ENCODE peak calls at places on chromosomes 12 and 14, in eight cellular contexts. V is heart left ventricle, L is GM12892, T is uterus, C is A549, A is H54, P is IMR-90, K is body of pancreas. X is an unnamed sample.

GRCh38 chr12:121036810-121037326 is 2.2 kb downstream of the OASL start:
- DNase-seq in V (no peak), L (no peak), T (no peak), C (no peak), A (peak; percentile 68), P (peak; percentile 69), K (no peak), X (no peak)

GRCh38 chr14:68784995-68785816 is 7.7 kb downstream of the ZFP36L1 start:
- DNase-seq in V (no peak), L (no peak), T (peak; percentile 45), C (peak; percentile 87), A (no peak), P (peak; percentile 86), K (peak; percentile 37), X (peak; percentile 46)

GRCh38 chr14:99745307-99745951 is 47.8 kb upstream of the EML1 start:
- DNase-seq in V (no peak), L (no peak), T (no peak), C (no peak), A (no peak), P (peak; percentile 93), K (no peak), X (peak; percentile 38)

GRCh38 chr14:75794615-75795038 is 133.6 kb downstream of the TTLL5 start:
- DNase-seq in V (no peak), L (no peak), T (no peak), C (peak; percentile 9), A (no peak), P (peak; percentile 72), K (no peak), X (peak; percentile 49)

GRCh38 chr14:93924592-93925355 is 2.4 kb upstream of the FAM181A start:
- DNase-seq in V (no peak), L (no peak), T (no peak), C (no peak), A (no peak), P (no peak), K (no peak), X (no peak)

GRCh38 chr12:92719674-92720073 is 16.9 kb downstream of the PLEKHG7 start:
- DNase-seq in V (no peak), L (no peak), T (no peak), C (no peak), A (no peak), P (peak; percentile 22), K (no peak), X (no peak)

GRCh38 chr12:102567031-102567985 is 86.9 kb upstream of the IGF1 start:
- DNase-seq in V (no peak), L (no peak), T (no peak), C (peak; percentile 83), A (peak; percentile 30), P (peak; percentile 74), K (no peak), X (no peak)

GRCh38 chr12:47739959-47740358 is 14.7 kb upstream of the ENDOU start:
- DNase-seq in V (peak; percentile 62), L (peak; percentile 70), T (no peak), C (no peak), A (no peak), P (no peak), K (no peak), X (no peak)

GRCh38 chr12:45762185-45763110 is 32.9 kb downstream of the ARID2 start:
- DNase-seq in V (no peak), L (no peak), T (no peak), C (peak; percentile 62), A (no peak), P (peak; percentile 78), K (peak; percentile 11), X (peak; percentile 70)

GRCh38 chr14:53180272-53181221 is 27.4 kb upstream of the DDHD1 start:
- DNase-seq in V (no peak), L (no peak), T (no peak), C (peak; percentile 45), A (no peak), P (peak; percentile 32), K (no peak), X (no peak)

GRCh38 chr12:124921200-124922008 is 7.0 kb upstream of the UBC start:
- DNase-seq in V (peak; percentile 56), L (peak; percentile 46), T (no peak), C (peak; percentile 78), A (no peak), P (peak; percentile 66), K (peak; percentile 72), X (peak; percentile 72)

GRCh38 chr12:14416658-14417057 is 51.2 kb downstream of the ATF7IP start:
- DNase-seq in V (no peak), L (no peak), T (no peak), C (peak; percentile 22), A (no peak), P (peak; percentile 93), K (peak; percentile 53), X (peak; percentile 96)

GRCh38 chr12:68012712-68013111 is 23.5 kb downstream of the IFNG-AS1 start:
- DNase-seq in V (no peak), L (no peak), T (no peak), C (no peak), A (no peak), P (no peak), K (no peak), X (no peak)

GRCh38 chr14:75835156-75836141 is 146.3 kb downstream of the TGFB3 start:
- DNase-seq in V (no peak), L (no peak), T (no peak), C (no peak), A (no peak), P (no peak), K (no peak), X (no peak)

GRCh38 chr12:131011165-131012079 is 57.7 kb downstream of the ADGRD1 start:
- DNase-seq in V (no peak), L (no peak), T (peak; percentile 57), C (no peak), A (no peak), P (no peak), K (peak; percentile 33), X (no peak)

GRCh38 chr14:67411820-67412421 is at the start of gene PLEK2:
- DNase-seq in V (peak; percentile 24), L (no peak), T (no peak), C (peak; percentile 53), A (no peak), P (no peak), K (peak; percentile 82), X (no peak)

GRCh38 chr12:28996688-28997087 is 152.4 kb upstream of the FAR2 start:
- DNase-seq in V (no peak), L (no peak), T (no peak), C (no peak), A (no peak), P (no peak), K (no peak), X (no peak)

GRCh38 chr12:59321278-59321677 is 274.6 kb upstream of the SLC16A7 start:
- DNase-seq in V (no peak), L (no peak), T (no peak), C (no peak), A (no peak), P (no peak), K (no peak), X (no peak)

GRCh38 chr14:38171197-38171596 is 36.5 kb upstream of the SSTR1 start:
- DNase-seq in V (no peak), L (no peak), T (no peak), C (no peak), A (no peak), P (peak; percentile 33), K (no peak), X (no peak)

GRCh38 chr14:59657769-59658168 is 81.2 kb upstream of the CCDC175 start:
- DNase-seq in V (no peak), L (no peak), T (no peak), C (no peak), A (no peak), P (no peak), K (no peak), X (no peak)
- TF ChIP-seq POLR2A in V (no peak), L (no peak), T (no peak), C (no peak), A (no peak), P (no peak), K (no peak), X (no peak)

GRCh38 chr12:64610660-64611429 is 550 bp downstream of the RASSF3 start:
- DNase-seq in V (peak; percentile 68), L (peak; percentile 66), T (peak; percentile 52), C (peak; percentile 54), A (peak; percentile 61), P (peak; percentile 50), K (peak; percentile 64), X (peak; percentile 55)
- TF ChIP-seq POLR2A in V (no peak), L (peak; percentile 82), T (no peak), C (no peak), A (peak; percentile 26), P (no peak), K (peak; percentile 14), X (peak; percentile 52)

GRCh38 chr12:7127916-7128626 is 618 bp downstream of the RBP5 start:
- DNase-seq in V (no peak), L (no peak), T (no peak), C (no peak), A (no peak), P (no peak), K (no peak), X (no peak)

GRCh38 chr12:7130537-7130790 is 293 bp downstream of the CLSTN3 start:
- DNase-seq in V (no peak), L (no peak), T (no peak), C (no peak), A (no peak), P (no peak), K (no peak), X (no peak)

GRCh38 chr12:7129647-7130536 is at the start of gene CLSTN3:
- DNase-seq in V (peak; percentile 89), L (peak; percentile 100), T (peak; percentile 83), C (no peak), A (peak; percentile 98), P (peak; percentile 68), K (peak; percentile 87), X (peak; percentile 87)

GRCh38 chr12:7130791-7131501 is 775 bp downstream of the CLSTN3 start:
- DNase-seq in V (peak; percentile 47), L (no peak), T (peak; percentile 63), C (no peak), A (no peak), P (peak; percentile 52), K (peak; percentile 58), X (peak; percentile 20)

DNA sequence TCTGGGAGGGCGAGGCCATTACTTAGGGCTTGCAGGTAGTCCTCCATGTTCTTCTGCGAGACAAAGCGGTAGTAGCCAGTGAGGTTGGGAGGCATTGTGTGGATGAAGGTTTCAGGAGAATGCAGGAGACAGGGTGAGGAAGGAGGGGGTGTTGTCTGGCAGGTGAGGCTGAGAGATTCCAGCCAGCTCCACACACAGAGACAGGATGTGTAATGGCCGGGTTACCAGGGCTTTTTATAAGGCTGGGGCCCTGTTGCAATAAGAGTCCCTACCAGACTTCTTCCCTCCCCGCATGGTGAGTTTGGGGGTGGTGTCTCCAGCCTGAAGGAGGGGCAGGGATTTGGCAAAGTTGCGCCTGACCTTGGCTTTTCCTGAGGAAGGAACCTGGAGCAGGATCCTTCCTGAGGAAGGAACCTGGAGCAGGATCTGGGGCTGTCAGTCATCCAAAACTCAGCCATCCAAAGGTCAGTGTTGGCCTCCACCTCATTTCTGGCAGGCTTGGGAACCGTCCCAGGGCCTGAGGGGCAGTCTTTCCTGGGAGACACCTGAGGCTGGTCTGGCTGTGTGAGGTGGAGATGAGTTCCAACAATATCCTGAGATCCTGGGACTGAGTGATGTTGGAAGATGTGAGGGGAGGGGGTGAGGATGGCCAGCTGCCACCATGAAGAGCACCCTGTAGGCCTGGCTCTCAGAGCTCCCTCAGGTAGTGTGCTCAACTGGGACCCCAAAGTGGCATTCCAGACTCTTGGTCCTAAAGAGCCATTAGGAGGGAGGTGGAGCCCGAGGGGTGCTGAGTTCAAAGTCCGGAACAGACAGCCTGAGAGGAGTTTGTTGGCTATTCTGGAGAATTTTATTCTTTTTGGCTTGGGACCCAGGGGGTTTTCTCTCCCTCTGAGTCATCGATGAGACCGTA is at the start of gene RBP5:
- DNase-seq in V (no peak), L (no peak), T (peak; percentile 54), C (no peak), A (no peak), P (no peak), K (no peak), X (no peak)
- TF ChIP-seq POLR2A in V (no peak), L (no peak), T (no peak), C (no peak), A (no peak), P (no peak), K (no peak), X (no peak)

GRCh38 chr12:2877047-2877958 is at the start of the genes FOXM1 and RHNO1:
- DNase-seq in V (peak; percentile 91), L (peak; percentile 91), T (peak; percentile 91), C (peak; percentile 93), A (peak; percentile 89), P (peak; percentile 85), K (peak; percentile 90), X (peak; percentile 90)
- TF ChIP-seq POLR2A in V (no peak), L (peak; percentile 66), T (peak; percentile 39), C (peak; percentile 70), A (peak; percentile 74), P (peak; percentile 85), K (peak; percentile 20), X (peak; percentile 81)